ENCODE peak calls at places on chromosome 1, in four cellular contexts. C, N, F and E are unnamed samples.

GRCh38 chr1:227926896-227927885 is 20.5 kb downstream of the WNT9A start:
- DNase-seq in C (no peak), F (no peak), N (no peak), E (no peak)

GRCh38 chr1:3215198-3216045 is 146.4 kb downstream of the PRDM16 start:
- DNase-seq in N (no peak), C (no peak), F (no peak), E (no peak)

GRCh38 chr1:168469690-168470089 is 74.1 kb downstream of the XCL2 start:
- DNase-seq in N (no peak), C (no peak), F (no peak), E (peak)

GRCh38 chr1:201845331-201846083 is 16.6 kb downstream of the IPO9 start:
- DNase-seq in C (no peak), N (no peak), F (no peak), E (no peak)

GRCh38 chr1:239757711-239758110 is 334.0 kb upstream of the FMN2 start:
- DNase-seq in N (no peak), F (no peak), C (no peak), E (no peak)

GRCh38 chr1:15736035-15736665 is at the start of gene SLC25A34:
- DNase-seq in F (no peak), C (no peak), N (no peak), E (peak)

GRCh38 chr1:36717431-36717830 is 234.7 kb upstream of the CSF3R start:
- DNase-seq in F (no peak), N (no peak), C (no peak), E (no peak)

GRCh38 chr1:205545001-205545919 is 40.8 kb downstream of the CDK18 start:
- DNase-seq in N (no peak), F (no peak), C (no peak), E (no peak)

GRCh38 chr1:15975358-15975804 is 520 bp downstream of the ZBTB17 start:
- DNase-seq in F (peak), N (peak), C (no peak), E (no peak)

GRCh38 chr1:94258873-94259331 is 21.5 kb upstream of the ARHGAP29 start:
- DNase-seq in N (no peak), F (no peak), C (peak), E (no peak)

GRCh38 chr1:10211805-10212405 is 1.5 kb downstream of the KIF1B start:
- DNase-seq in F (peak), N (no peak), C (no peak), E (no peak)

GRCh38 chr1:115951552-115951951 is 24.8 kb upstream of the SLC22A15 start:
- DNase-seq in N (no peak), C (no peak), F (no peak), E (no peak)

GRCh38 chr1:226656601-226657277 is 82.3 kb downstream of the ITPKB start:
- DNase-seq in F (peak), N (no peak), C (peak), E (peak)

GRCh38 chr1:247421074-247421473 is 5.1 kb downstream of the NLRP3 start:
- DNase-seq in F (no peak), C (no peak), N (peak), E (no peak)